ENCODE peak calls at places on chromosomes 1 and 21, in four cellular contexts. E, C, Y and L are unnamed samples.

GRCh38 chr1:105100102-105100501 is 1350.4 kb downstream of the AMY1C start:
- DNase-seq in E (no peak), C (no peak), Y (no peak), L (no peak)

GRCh38 chr1:202621446-202621845 is 88.8 kb downstream of the SYT2 start:
- DNase-seq in E (no peak), C (no peak), Y (no peak), L (no peak)

GRCh38 chr1:10228528-10228927 is 18.2 kb downstream of the KIF1B start:
- DNase-seq in E (no peak), C (no peak), Y (no peak), L (no peak)

GRCh38 chr21:46581780-46582307 is 23.0 kb downstream of the S100B start:
- DNase-seq in E (no peak), C (no peak), Y (no peak), L (no peak)

GRCh38 chr1:182274618-182275017 is 117.0 kb downstream of the GLUL start:
- DNase-seq in E (no peak), C (no peak), Y (no peak), L (no peak)

GRCh38 chr1:48870596-48870995 is 93.9 kb upstream of the BEND5 start:
- DNase-seq in E (peak; percentile 7), C (no peak), Y (no peak), L (peak; percentile 47)

GRCh38 chr1:81954388-81955023 is 153.8 kb downstream of the ADGRL2 start:
- DNase-seq in E (no peak), C (no peak), Y (no peak), L (no peak)

GRCh38 chr21:46115441-46116188 is 17.7 kb downstream of the COL6A2 start:
- DNase-seq in E (no peak), C (peak; percentile 2), Y (no peak), L (no peak)

GRCh38 chr1:17929224-17929623 is 174.1 kb downstream of the ACTL8 start:
- DNase-seq in E (no peak), C (no peak), Y (no peak), L (no peak)

DNA sequence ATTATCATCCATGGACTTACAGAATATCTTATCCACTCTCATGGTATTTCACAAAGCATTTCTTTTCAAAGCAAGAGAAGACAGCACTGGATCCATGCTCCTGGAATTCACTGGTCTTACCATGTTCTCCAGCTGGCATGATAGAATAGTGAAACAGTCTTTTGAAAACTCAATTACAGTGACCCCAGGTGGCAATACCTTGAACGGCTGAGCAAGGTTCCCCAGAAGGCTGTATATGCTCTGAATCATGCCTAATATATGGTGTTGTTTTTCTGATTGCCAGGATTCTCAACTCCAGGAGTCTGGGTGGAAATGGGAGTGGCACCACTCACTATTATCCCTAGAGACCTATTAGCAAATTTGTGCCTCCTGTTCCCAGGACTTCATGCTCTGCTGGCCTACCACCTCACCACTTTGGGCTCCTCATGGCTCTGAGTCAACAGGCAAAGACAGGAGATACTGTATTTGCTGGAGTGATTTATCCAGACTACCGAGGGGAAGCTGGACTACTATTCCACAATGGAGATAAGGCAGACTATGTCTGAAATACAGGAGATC is 87.6 kb downstream of the CATSPERE start:
- DNase-seq in E (no peak), C (no peak), Y (no peak), L (no peak)
- TF ChIP-seq CTCF in E (no peak), C (no peak), Y (no peak), L (no peak)

GRCh38 chr1:206469411-206469932 is 804 bp upstream of the IKBKE start:
- DNase-seq in E (no peak), C (no peak), Y (no peak), L (peak; percentile 56)

GRCh38 chr1:206467915-206468314 is 2.4 kb upstream of the IKBKE start:
- DNase-seq in E (no peak), C (no peak), Y (peak; percentile 84), L (peak; percentile 48)

GRCh38 chr1:206469933-206470691 is at the start of gene IKBKE:
- DNase-seq in E (peak; percentile 35), C (peak; percentile 38), Y (peak; percentile 79), L (peak; percentile 62)

GRCh38 chr1:206466840-206467649 is 3.2 kb upstream of the IKBKE start:
- DNase-seq in E (no peak), C (no peak), Y (no peak), L (peak; percentile 67)

GRCh38 chr1:206468571-206468970 is 1.7 kb upstream of the IKBKE start:
- DNase-seq in E (no peak), C (no peak), Y (no peak), L (no peak)
- TF ChIP-seq CTCF in E (no peak), C (no peak), Y (no peak), L (no peak)

GRCh38 chr1:100538935-100539835 is 1.2 kb downstream of the GPR88 start:
- DNase-seq in E (peak; percentile 55), C (peak; percentile 24), Y (no peak), L (peak; percentile 47)
- TF ChIP-seq CTCF in E (peak; percentile 20), C (no peak), Y (no peak), L (peak; percentile 56)

GRCh38 chr1:43783096-43783670 is 75.8 kb downstream of the ST3GAL3 start:
- DNase-seq in E (no peak), C (no peak), Y (no peak), L (no peak)

GRCh38 chr1:43776043-43776761 is 68.9 kb downstream of the ST3GAL3 start:
- DNase-seq in E (no peak), C (no peak), Y (no peak), L (no peak)

GRCh38 chr1:43779805-43780403 is 72.6 kb downstream of the ST3GAL3 start:
- DNase-seq in E (no peak), C (no peak), Y (no peak), L (no peak)

GRCh38 chr1:43781574-43781973 is 74.2 kb downstream of the ST3GAL3 start:
- DNase-seq in E (no peak), C (no peak), Y (no peak), L (no peak)

DNA sequence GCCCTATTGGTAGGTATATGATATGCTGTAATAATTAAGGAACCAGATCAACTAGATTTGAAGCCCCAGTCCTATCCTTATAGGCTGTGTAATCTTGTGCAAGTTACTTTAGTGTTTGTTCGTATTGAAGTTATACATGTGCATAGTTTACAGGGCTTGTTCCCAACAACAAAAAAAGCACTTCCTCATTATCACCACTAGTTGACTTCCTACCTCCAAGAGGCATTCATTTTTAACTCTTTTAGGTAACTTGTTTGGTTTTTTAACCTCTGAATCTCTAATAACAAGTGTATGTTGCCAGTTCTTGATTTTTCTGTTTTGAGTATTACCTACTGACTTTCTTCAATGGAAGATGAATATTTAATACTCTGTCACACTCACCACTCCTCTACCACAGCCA is 71.9 kb downstream of the ST3GAL3 start:
- DNase-seq in E (no peak), C (no peak), Y (no peak), L (no peak)
- TF ChIP-seq CTCF in E (no peak), C (peak; percentile 31), Y (no peak), L (no peak)

DNA sequence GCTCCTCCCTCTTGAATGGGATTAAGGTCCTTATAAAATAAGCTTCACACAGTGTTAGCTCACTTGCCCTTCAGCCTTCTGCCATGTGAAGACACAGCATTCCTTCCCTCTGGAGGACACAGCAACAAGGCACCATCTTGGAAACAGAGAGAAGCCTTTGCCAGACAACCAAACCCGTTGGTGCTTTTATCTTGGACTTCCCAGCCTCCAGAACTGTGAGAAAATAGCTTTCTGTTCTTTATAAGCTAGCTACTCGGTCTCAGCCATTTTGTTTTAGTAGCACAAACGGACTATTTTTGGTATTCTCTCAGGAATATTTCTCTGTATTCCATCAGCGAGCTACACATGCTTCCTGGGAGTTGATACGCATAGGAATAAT is 58.6 kb upstream of the IRF2BP2 start:
- DNase-seq in E (no peak), C (no peak), Y (no peak), L (no peak)
- TF ChIP-seq CTCF in E (no peak), C (no peak), Y (no peak), L (no peak)

DNA sequence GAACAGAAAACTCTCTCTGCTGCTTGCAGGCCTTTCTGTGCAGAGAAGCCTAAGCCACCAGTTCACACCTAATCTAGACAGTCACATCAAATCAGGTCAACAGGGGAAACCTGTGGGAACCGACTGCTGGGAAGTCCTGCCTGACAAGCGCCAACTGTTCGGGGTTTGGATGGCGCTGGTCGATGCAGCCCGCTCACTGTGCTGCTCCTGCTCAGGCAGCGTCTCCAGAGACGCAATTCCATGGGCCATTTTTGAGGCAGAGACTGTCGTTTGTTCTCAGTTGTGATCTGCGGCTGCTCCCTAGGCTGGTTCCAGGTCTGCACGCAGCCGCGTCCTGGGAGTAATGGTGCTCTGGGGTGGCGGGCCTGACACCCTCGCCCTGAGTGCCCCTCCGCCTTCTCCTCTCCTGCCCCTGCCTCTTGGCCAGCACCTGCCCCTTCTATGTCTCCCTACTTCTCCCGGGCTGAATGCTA is 1.4 kb downstream of the AGT start:
- DNase-seq in E (no peak), C (no peak), Y (no peak), L (no peak)
- TF ChIP-seq CTCF in E (no peak), C (no peak), Y (no peak), L (no peak)